ENCODE peak calls at places on chromosomes 1 and 21, in six cellular contexts. X is prostate gland, Q is HepG2, I is stomach, S is suprapubic skin, F is HCT116. Y is an unnamed sample.
A peak's percentile ranks its signal among the peaks of the same experiment; 100 is the strongest.

GRCh38 chr1:197917813-197918646 is 858 bp downstream of the LHX9 start:
- DNase-seq in X (no peak), Q (no peak), I (no peak), S (no peak), F (no peak), Y (no peak)

GRCh38 chr1:25568090-25568833 is 24.9 kb downstream of the LDLRAP1 start:
- DNase-seq in X (peak; percentile 93), Q (no peak), I (peak; percentile 43), S (no peak), F (peak; percentile 93), Y (no peak)

GRCh38 chr1:248710305-248710900 is 7.8 kb upstream of the OR14I1 start:
- DNase-seq in X (no peak), Q (no peak), I (no peak), S (no peak), F (no peak), Y (no peak)

GRCh38 chr1:183306317-183307042 is 111.7 kb downstream of the NMNAT2 start:
- DNase-seq in X (no peak), Q (peak; percentile 39), I (no peak), S (no peak), F (no peak), Y (no peak)

GRCh38 chr1:167737169-167737568 is 15.4 kb downstream of the MPZL1 start:
- DNase-seq in X (no peak), Q (no peak), I (no peak), S (no peak), F (no peak), Y (no peak)

GRCh38 chr1:200889571-200889970 is 5.1 kb upstream of the INAVA start:
- DNase-seq in X (no peak), Q (no peak), I (no peak), S (no peak), F (no peak), Y (no peak)

GRCh38 chr1:110463695-110464094 is 12.7 kb downstream of the PROK1 start:
- DNase-seq in X (no peak), Q (no peak), I (no peak), S (no peak), F (peak; percentile 10), Y (no peak)

GRCh38 chr21:43301424-43302355 is 125.2 kb downstream of the SIK1 start:
- DNase-seq in X (no peak), Q (no peak), I (no peak), S (no peak), F (no peak), Y (no peak)

GRCh38 chr1:1033009-1033587 is 13.2 kb downstream of the AGRN start:
- DNase-seq in X (peak; percentile 95), Q (no peak), I (peak; percentile 92), S (no peak), F (no peak), Y (peak; percentile 95)

GRCh38 chr1:12434174-12434573 is 183.8 kb downstream of the DHRS3 start:
- DNase-seq in X (no peak), Q (no peak), I (no peak), S (no peak), F (peak; percentile 51), Y (no peak)

GRCh38 chr1:237383825-237384612 is 342.0 kb downstream of the RYR2 start:
- DNase-seq in X (no peak), Q (no peak), I (no peak), S (no peak), F (no peak), Y (no peak)

DNA sequence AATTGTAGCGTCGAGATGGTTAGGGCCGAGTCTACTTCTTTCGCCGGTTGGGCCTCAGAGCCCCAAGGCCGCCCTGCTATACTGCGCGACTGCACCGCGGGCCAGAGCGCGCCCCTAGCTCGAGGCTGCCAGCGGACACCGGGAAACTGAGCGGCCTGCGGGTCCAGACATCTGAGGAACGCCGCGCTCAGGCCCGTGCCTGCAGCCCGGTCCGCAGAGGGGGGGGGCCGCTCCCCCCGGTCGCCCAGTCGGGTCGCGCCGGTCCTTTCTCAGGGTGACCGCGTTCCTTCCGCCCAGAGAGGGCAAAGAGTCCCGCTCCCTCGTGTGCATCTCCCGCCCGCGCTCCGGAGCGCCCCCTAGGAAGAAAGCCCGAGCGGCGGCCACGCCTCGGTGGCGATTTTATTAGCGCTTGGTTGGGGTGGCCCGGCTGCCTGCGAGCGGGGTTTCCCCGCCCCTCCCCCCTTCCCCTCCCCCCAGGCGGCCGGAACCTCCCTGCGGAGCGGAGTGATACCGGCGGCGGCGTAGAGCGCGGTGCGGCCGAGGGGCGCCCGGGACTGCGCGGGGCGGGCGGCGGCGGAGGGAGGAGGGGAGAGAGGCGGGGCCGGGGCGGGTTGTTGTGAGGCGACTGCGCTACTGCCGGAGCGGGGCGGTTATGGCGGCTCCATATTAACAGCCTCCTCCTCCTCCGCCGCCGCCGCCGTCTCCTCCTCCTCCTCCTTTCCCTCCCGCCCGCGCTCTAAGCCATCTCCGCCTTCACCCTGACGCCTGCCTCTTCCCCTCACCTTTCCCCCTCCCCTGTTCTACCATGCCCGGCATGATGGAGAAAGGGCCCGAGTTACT is at the start of gene RCOR3:
- DNase-seq in X (peak; percentile 94), Q (peak; percentile 82), I (peak; percentile 96), S (peak; percentile 95), F (peak; percentile 72), Y (peak; percentile 98)
- TF ChIP-seq POLR2A in X (peak; percentile 72), Q (peak; percentile 67), I (no peak), S (no peak), F (peak; percentile 12), Y (peak; percentile 69)

GRCh38 chr1:245225709-245226464 is 71.1 kb downstream of the KIF26B start:
- DNase-seq in X (no peak), Q (no peak), I (no peak), S (no peak), F (no peak), Y (no peak)
- TF ChIP-seq POLR2AphosphoS5 in X (no peak), Q (no peak), I (no peak), S (no peak), F (no peak), Y (no peak)

DNA sequence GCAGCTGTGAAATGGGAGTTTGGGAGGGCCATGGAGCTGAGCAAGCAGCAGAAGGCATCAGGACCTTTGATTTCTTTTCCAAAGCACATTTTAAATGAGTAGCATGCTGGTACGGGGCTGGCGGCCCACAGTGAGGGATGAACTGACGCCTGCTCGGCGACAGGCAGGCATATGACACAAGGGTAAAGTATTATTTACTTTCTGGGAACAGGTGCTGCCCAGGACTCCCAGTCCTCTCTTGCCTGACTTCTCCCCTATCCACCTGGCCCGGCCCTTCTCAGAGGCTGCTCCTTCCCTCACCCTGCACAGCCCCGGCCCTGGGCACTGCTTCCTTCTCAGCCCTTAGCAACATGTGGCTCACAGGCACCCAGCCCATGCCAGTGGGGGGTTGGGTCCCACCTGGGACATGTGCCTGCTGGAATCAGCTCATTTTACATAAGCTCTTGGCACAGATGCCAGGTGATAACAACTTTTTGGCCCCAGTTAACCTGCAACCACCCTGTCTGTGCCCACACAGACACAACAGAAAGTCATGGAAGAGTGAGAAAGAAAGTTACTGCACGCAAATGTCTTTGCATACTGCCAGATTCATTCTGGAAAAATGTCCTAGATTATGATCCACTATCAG is 112.3 kb upstream of the GADD45A start:
- DNase-seq in X (peak; percentile 42), Q (no peak), I (peak; percentile 92), S (no peak), F (no peak), Y (peak; percentile 36)
- TF ChIP-seq POLR2A in X (no peak), Q (no peak), I (no peak), S (no peak), F (no peak), Y (no peak)

GRCh38 chr1:239870194-239870593 is 221.5 kb upstream of the FMN2 start:
- DNase-seq in X (no peak), Q (no peak), I (no peak), S (no peak), F (no peak), Y (no peak)
- TF ChIP-seq POLR2AphosphoS5 in X (no peak), Q (no peak), I (no peak), S (no peak), F (no peak), Y (no peak)

GRCh38 chr1:165965857-165966256 is 138.4 kb downstream of the UCK2 start:
- DNase-seq in X (no peak), Q (no peak), I (no peak), S (no peak), F (no peak), Y (no peak)
- TF ChIP-seq POLR2A in X (no peak), Q (no peak), I (no peak), S (no peak), F (no peak), Y (no peak)